ENCODE peak calls at places on chromosomes 1 and 21, in six cellular contexts. One of them, this sample, is unnamed.

GRCh38 chr1:159474926-159475325 is 35.4 kb downstream of the OR10J1 start:
- DNase-seq in cardiac muscle cell: no peak
- DNase-seq in epithelial cell of esophagus: no peak
- DNase-seq in fibroblast of villous mesenchyme: no peak
- DNase-seq in fibroblast of mammary gland: peak
- DNase-seq in fibroblast of lung: no peak
- DNase-seq in this sample: no peak

GRCh38 chr1:184905601-184906322 is 68.5 kb downstream of the NIBAN1 start:
- DNase-seq in epithelial cell of esophagus: peak
- DNase-seq in fibroblast of mammary gland: no peak
- DNase-seq in fibroblast of lung: no peak
- DNase-seq in cardiac muscle cell: no peak
- DNase-seq in fibroblast of villous mesenchyme: no peak
- DNase-seq in this sample: no peak

GRCh38 chr1:119774746-119775495 is 6.2 kb upstream of the HMGCS2 start:
- DNase-seq in epithelial cell of esophagus: no peak
- DNase-seq in fibroblast of lung: no peak
- DNase-seq in cardiac muscle cell: no peak
- DNase-seq in fibroblast of villous mesenchyme: peak
- DNase-seq in fibroblast of mammary gland: no peak
- DNase-seq in this sample: no peak

GRCh38 chr1:23557471-23558124 is 1.7 kb downstream of the ID3 start:
- DNase-seq in epithelial cell of esophagus: peak
- DNase-seq in fibroblast of villous mesenchyme: no peak
- DNase-seq in fibroblast of lung: no peak
- DNase-seq in cardiac muscle cell: no peak
- DNase-seq in fibroblast of mammary gland: no peak
- DNase-seq in this sample: no peak

GRCh38 chr1:221772107-221772506 is 30.2 kb upstream of the DUSP10 start:
- DNase-seq in fibroblast of lung: peak
- DNase-seq in epithelial cell of esophagus: peak
- DNase-seq in fibroblast of mammary gland: peak
- DNase-seq in fibroblast of villous mesenchyme: peak
- DNase-seq in cardiac muscle cell: no peak
- DNase-seq in this sample: no peak

GRCh38 chr1:183090386-183091006 is 67.3 kb downstream of the LAMC1 start:
- DNase-seq in fibroblast of lung: peak
- DNase-seq in fibroblast of mammary gland: peak
- DNase-seq in epithelial cell of esophagus: no peak
- DNase-seq in fibroblast of villous mesenchyme: peak
- DNase-seq in cardiac muscle cell: no peak
- DNase-seq in this sample: no peak

GRCh38 chr21:41564871-41565281 is 56.9 kb upstream of the TMPRSS2 start:
- DNase-seq in fibroblast of mammary gland: peak
- DNase-seq in cardiac muscle cell: no peak
- DNase-seq in epithelial cell of esophagus: peak
- DNase-seq in fibroblast of lung: no peak
- DNase-seq in fibroblast of villous mesenchyme: peak
- DNase-seq in this sample: peak

GRCh38 chr1:76336951-76337371 is 262.4 kb downstream of the ST6GALNAC3 start:
- DNase-seq in cardiac muscle cell: peak
- DNase-seq in fibroblast of lung: peak
- DNase-seq in fibroblast of villous mesenchyme: peak
- DNase-seq in fibroblast of mammary gland: peak
- DNase-seq in epithelial cell of esophagus: no peak
- DNase-seq in this sample: peak

GRCh38 chr1:99361406-99361805 is 97.1 kb downstream of the PLPPR4 start:
- DNase-seq in epithelial cell of esophagus: no peak
- DNase-seq in fibroblast of lung: no peak
- DNase-seq in fibroblast of villous mesenchyme: no peak
- DNase-seq in cardiac muscle cell: no peak
- DNase-seq in fibroblast of mammary gland: no peak
- DNase-seq in this sample: no peak

GRCh38 chr1:31763671-31764306 is 351 bp downstream of the ADGRB2 start:
- DNase-seq in cardiac muscle cell: no peak
- DNase-seq in fibroblast of mammary gland: no peak
- DNase-seq in epithelial cell of esophagus: no peak
- DNase-seq in fibroblast of villous mesenchyme: no peak
- DNase-seq in fibroblast of lung: no peak
- DNase-seq in this sample: no peak

GRCh38 chr1:174692313-174692712 is 244.5 kb downstream of the GPR52 start:
- DNase-seq in fibroblast of mammary gland: peak
- DNase-seq in fibroblast of villous mesenchyme: peak
- DNase-seq in fibroblast of lung: peak
- DNase-seq in cardiac muscle cell: no peak
- DNase-seq in epithelial cell of esophagus: peak
- DNase-seq in this sample: peak

DNA sequence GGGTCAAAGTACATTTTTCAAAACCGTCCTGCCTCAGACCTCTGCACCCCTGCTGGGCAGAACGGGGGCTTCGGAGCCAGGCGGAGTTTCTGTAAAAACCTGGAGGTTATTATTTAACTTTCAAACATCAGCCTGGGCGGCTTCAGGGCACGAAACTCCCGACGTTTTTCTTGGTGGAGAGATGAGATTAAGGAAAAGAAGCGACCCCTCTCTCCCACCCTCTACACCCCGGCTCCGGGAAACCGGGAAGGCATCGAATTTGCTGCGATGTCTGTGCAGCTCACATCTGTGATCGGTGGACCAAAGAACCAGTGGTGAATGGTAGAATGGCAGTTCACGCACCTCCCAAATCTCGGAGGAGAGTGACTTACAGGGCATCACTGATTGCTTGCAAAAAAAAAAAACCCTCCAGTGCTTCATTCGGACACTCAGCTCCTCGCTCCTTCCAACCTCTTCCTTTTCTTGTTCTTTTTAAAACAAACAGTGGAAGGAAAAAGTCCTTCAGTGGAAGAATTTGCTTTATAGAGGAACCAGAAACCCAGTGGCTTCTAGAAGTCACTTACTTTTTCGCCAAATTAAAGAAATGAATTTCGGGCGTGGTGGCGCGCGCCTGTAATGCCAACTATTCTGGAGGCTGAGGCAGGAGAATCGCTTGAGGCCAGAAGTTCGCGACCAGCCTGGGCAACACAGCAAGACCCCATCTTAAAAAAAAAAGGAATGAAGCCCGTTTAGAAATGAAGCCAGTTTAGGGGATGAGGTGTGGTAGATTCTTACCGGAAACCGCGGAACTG is 875 bp downstream of the PHACTR4 start:
- DNase-seq in epithelial cell of esophagus: peak
- DNase-seq in fibroblast of villous mesenchyme: peak
- DNase-seq in fibroblast of lung: peak
- DNase-seq in cardiac muscle cell: peak
- DNase-seq in fibroblast of mammary gland: peak
- DNase-seq in this sample: no peak
- TF ChIP-seq CTCF in epithelial cell of esophagus: peak
- TF ChIP-seq CTCF in fibroblast of villous mesenchyme: no peak
- TF ChIP-seq CTCF in fibroblast of lung: no peak
- TF ChIP-seq CTCF in cardiac muscle cell: peak
- TF ChIP-seq CTCF in fibroblast of mammary gland: no peak
- TF ChIP-seq CTCF in this sample: no peak

GRCh38 chr1:86914998-86915736 is 732 bp downstream of the HS2ST1 start:
- DNase-seq in fibroblast of lung: peak
- DNase-seq in fibroblast of villous mesenchyme: peak
- DNase-seq in epithelial cell of esophagus: peak
- DNase-seq in cardiac muscle cell: peak
- DNase-seq in fibroblast of mammary gland: peak
- DNase-seq in this sample: peak

GRCh38 chr1:86914635-86914997 is at the start of gene HS2ST1:
- DNase-seq in fibroblast of lung: no peak
- DNase-seq in cardiac muscle cell: no peak
- DNase-seq in epithelial cell of esophagus: no peak
- DNase-seq in fibroblast of mammary gland: no peak
- DNase-seq in fibroblast of villous mesenchyme: no peak
- DNase-seq in this sample: no peak

GRCh38 chr1:86913399-86913895 is 479 bp downstream of the SELENOF start:
- DNase-seq in cardiac muscle cell: peak
- DNase-seq in fibroblast of villous mesenchyme: peak
- DNase-seq in epithelial cell of esophagus: peak
- DNase-seq in fibroblast of mammary gland: peak
- DNase-seq in fibroblast of lung: no peak
- DNase-seq in this sample: no peak

GRCh38 chr1:86913896-86914634 is at the start of gene SELENOF:
- DNase-seq in cardiac muscle cell: peak
- DNase-seq in fibroblast of villous mesenchyme: peak
- DNase-seq in fibroblast of mammary gland: peak
- DNase-seq in epithelial cell of esophagus: peak
- DNase-seq in fibroblast of lung: peak
- DNase-seq in this sample: peak

GRCh38 chr1:86912501-86912900 is 1.4 kb downstream of the SELENOF start:
- DNase-seq in fibroblast of villous mesenchyme: peak
- DNase-seq in fibroblast of mammary gland: peak
- DNase-seq in fibroblast of lung: peak
- DNase-seq in cardiac muscle cell: no peak
- DNase-seq in epithelial cell of esophagus: no peak
- DNase-seq in this sample: no peak
- H3K4me3 ChIP-seq in fibroblast of villous mesenchyme: peak
- H3K4me3 ChIP-seq in fibroblast of mammary gland: peak
- H3K4me3 ChIP-seq in fibroblast of lung: peak
- H3K4me3 ChIP-seq in cardiac muscle cell: peak
- H3K4me3 ChIP-seq in epithelial cell of esophagus: peak
- H3K4me3 ChIP-seq in this sample: peak

DNA sequence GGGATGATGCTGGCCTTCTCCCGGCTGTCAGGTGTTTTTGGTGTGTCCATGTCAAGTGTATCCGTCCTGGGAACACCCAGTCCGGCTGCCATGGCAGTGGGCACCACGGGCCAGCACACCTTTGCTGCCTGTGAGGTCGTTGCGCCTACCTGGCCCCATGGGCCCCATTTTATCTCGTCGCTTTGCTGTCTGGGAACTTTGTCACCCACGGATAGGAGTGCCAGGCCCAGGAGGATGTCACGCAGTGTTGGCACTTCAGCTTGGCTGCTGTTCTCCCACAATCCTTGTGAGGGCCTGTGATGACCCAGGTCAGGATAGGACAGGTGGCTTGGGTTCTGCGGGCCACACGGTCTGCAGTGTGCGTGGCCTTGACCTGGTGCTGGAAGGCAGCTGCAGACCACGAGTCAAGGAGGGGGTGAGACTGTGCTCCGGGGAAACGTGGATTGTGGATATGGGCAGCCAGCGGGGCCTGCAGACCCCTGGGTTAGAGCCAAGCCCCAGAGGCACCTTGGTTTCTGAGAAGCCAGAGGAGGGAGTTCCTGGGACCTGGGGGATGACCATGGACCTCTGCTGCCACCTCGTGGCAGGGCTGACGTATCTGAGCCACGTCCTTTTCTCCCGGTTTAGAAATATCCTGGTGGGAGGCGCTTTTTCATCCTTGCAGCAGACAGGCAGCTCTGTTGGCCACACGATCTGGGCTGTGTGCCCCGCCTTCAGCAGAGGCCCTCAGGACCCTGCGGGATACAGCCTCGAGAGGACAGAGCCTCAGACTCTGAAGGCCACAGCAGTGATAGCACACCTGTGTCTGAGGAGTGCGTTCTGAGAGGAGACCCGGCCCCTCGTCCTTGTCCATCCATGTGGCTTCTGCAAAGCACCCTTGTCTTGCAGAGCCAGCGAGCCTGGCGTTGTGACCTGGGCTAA is 161.1 kb upstream of the COL6A1 start:
- DNase-seq in cardiac muscle cell: peak
- DNase-seq in fibroblast of villous mesenchyme: peak
- DNase-seq in fibroblast of lung: peak
- DNase-seq in epithelial cell of esophagus: peak
- DNase-seq in fibroblast of mammary gland: peak
- DNase-seq in this sample: peak
- TF ChIP-seq CTCF in cardiac muscle cell: peak
- TF ChIP-seq CTCF in fibroblast of villous mesenchyme: peak
- TF ChIP-seq CTCF in fibroblast of lung: peak
- TF ChIP-seq CTCF in epithelial cell of esophagus: peak
- TF ChIP-seq CTCF in fibroblast of mammary gland: peak
- TF ChIP-seq CTCF in this sample: peak

DNA sequence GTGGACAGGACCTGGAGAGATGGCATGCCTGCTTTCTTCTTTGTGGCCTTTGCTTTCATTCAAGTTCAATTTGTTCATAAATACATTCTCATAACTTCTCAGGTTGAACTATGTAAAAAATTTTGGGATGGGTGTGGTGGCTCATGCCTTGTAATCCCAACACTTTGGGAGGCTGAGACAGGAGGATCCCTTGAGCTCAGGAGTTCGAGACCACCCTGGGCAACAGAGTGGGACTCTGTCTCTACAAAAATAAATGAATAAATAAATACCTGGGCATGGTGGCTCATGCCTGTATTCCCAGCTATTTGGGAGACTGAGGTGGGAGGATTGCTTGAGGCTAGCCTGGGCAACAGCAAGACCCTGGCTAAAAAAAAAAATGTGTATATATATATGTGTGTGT is 2.1 kb downstream of the KIF1B start:
- DNase-seq in fibroblast of villous mesenchyme: no peak
- DNase-seq in fibroblast of mammary gland: no peak
- DNase-seq in cardiac muscle cell: no peak
- DNase-seq in epithelial cell of esophagus: no peak
- DNase-seq in fibroblast of lung: no peak
- DNase-seq in this sample: no peak
- H3K4me3 ChIP-seq in fibroblast of villous mesenchyme: peak
- H3K4me3 ChIP-seq in fibroblast of mammary gland: peak
- H3K4me3 ChIP-seq in cardiac muscle cell: peak
- H3K4me3 ChIP-seq in epithelial cell of esophagus: peak
- H3K4me3 ChIP-seq in fibroblast of lung: peak
- H3K4me3 ChIP-seq in this sample: peak

GRCh38 chr1:223175032-223175431 is 32.0 kb upstream of the TLR5 start:
- DNase-seq in fibroblast of villous mesenchyme: peak
- DNase-seq in fibroblast of mammary gland: no peak
- DNase-seq in epithelial cell of esophagus: peak
- DNase-seq in cardiac muscle cell: peak
- DNase-seq in fibroblast of lung: no peak
- DNase-seq in this sample: no peak
- TF ChIP-seq CTCF in fibroblast of villous mesenchyme: peak
- TF ChIP-seq CTCF in fibroblast of mammary gland: peak
- TF ChIP-seq CTCF in epithelial cell of esophagus: peak
- TF ChIP-seq CTCF in cardiac muscle cell: peak
- TF ChIP-seq CTCF in fibroblast of lung: no peak
- TF ChIP-seq CTCF in this sample: peak

DNA sequence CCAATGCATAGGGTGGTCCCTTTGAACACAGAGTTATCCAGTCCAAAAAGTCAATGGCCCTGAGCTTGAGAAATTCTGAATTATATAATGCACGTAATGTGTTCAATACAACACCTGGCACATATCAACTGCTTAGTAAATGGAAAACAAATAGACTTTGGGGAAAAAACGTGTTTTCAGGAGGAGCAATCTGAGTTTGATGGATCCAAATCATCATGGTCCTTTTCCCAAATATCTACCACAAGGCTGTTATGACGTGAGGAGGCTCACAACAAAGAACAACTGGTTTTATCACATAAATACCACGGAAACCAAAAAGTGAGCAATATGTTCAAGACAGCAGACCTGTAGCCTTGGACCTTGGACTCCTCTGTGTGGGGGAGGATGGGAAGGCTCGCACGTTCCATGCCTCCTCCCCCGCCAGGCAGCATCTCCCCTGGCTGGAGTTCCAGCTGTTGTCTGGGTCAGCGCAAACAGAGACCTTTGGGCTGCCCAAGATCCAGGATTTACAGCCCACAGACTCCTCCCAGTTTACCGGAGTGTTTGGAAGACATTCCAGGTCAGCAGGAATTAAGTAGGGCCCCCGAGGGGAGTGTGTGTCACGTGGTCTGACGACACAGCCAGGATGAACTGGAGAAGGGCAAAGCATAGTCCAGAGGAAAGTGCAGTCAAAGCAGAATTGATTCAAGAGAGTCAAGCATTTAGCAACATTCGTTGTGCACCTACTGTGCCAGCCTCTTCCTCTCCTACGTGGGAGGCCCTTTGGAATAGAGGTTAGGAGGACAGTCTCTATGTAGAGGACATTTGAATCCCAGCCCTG is 32.2 kb upstream of the MED18 start:
- DNase-seq in fibroblast of villous mesenchyme: peak
- DNase-seq in cardiac muscle cell: peak
- DNase-seq in fibroblast of lung: peak
- DNase-seq in epithelial cell of esophagus: peak
- DNase-seq in fibroblast of mammary gland: peak
- DNase-seq in this sample: peak
- H3K4me3 ChIP-seq in fibroblast of villous mesenchyme: peak
- H3K4me3 ChIP-seq in cardiac muscle cell: no peak
- H3K4me3 ChIP-seq in fibroblast of lung: no peak
- H3K4me3 ChIP-seq in epithelial cell of esophagus: no peak
- H3K4me3 ChIP-seq in fibroblast of mammary gland: peak
- H3K4me3 ChIP-seq in this sample: no peak

This sample was measured in HFF-Myc.